ENCODE peak calls at places on chromosomes 5 and 9, in four cellular contexts. I is GM13976, G is GM06990, Y is ovary. A is an unnamed sample.

GRCh38 chr9:35110327-35110758 is 5.3 kb downstream of the ATOSB start:
- DNase-seq in Y (no peak), G (no peak), I (no peak), A (no peak)

GRCh38 chr9:136059851-136060670 is 35.0 kb downstream of the NACC2 start:
- DNase-seq in G (peak), Y (no peak), I (no peak), A (no peak)

GRCh38 chr5:51387854-51388320 is 4.6 kb downstream of the ISL1 start:
- DNase-seq in Y (no peak), I (no peak), G (no peak), A (no peak)

GRCh38 chr9:98791147-98792095 is 4.9 kb downstream of the ANKS6 start:
- DNase-seq in G (peak), I (peak), Y (peak), A (peak)

GRCh38 chr9:85942913-85943729 is 2.2 kb downstream of the NAA35 start:
- DNase-seq in Y (no peak), I (no peak), G (no peak), A (no peak)

GRCh38 chr5:74243634-74244033 is 396.9 kb downstream of the ENC1 start:
- DNase-seq in Y (no peak), G (no peak), I (no peak), A (no peak)

GRCh38 chr5:87650284-87650683 is 237.6 kb upstream of the CCNH start:
- DNase-seq in G (no peak), I (no peak), Y (no peak), A (no peak)

GRCh38 chr5:180352116-180352975 is 790 bp downstream of the GFPT2 start:
- DNase-seq in Y (peak), G (no peak), I (no peak), A (no peak)

GRCh38 chr5:66724740-66725139 is 128.5 kb downstream of the MAST4 start:
- DNase-seq in I (no peak), Y (no peak), G (no peak), A (no peak)

GRCh38 chr9:83708515-83709158 is 879 bp upstream of the UBQLN1 start:
- DNase-seq in I (peak), Y (peak), G (no peak), A (peak)

GRCh38 chr9:108296056-108296455 is 559.7 kb downstream of the ACTL7B start:
- DNase-seq in I (no peak), Y (no peak), G (no peak), A (no peak)

GRCh38 chr9:89593776-89594427 is 10.9 kb upstream of the GADD45G start:
- DNase-seq in G (peak), Y (no peak), I (peak), A (peak)

GRCh38 chr9:75176037-75176436 is 87.7 kb downstream of the OSTF1 start:
- DNase-seq in Y (no peak), G (no peak), I (no peak), A (no peak)

GRCh38 chr5:174119386-174119785 is 73.9 kb downstream of the NSG2 start:
- DNase-seq in Y (no peak), I (no peak), G (no peak), A (no peak)

GRCh38 chr5:141623197-141623596 is 4.4 kb upstream of the DIAPH1 start:
- DNase-seq in I (peak), G (peak), Y (no peak), A (peak)

GRCh38 chr5:32642276-32643002 is 57.1 kb downstream of the SUB1 start:
- DNase-seq in Y (no peak), G (no peak), I (no peak), A (no peak)

GRCh38 chr5:146564036-146564762 is 48.2 kb upstream of the GPR151 start:
- DNase-seq in G (no peak), I (no peak), Y (no peak), A (no peak)

GRCh38 chr9:130196643-130197042 is 24.4 kb downstream of the NCS1 start:
- DNase-seq in G (no peak), I (no peak), Y (no peak), A (no peak)

GRCh38 chr9:32672478-32672877 is 37.0 kb upstream of the TAF1L start:
- DNase-seq in G (no peak), I (no peak), Y (no peak), A (no peak)

GRCh38 chr9:129962376-129962765 is 80.6 kb downstream of the FNBP1 start:
- DNase-seq in I (no peak), G (no peak), Y (no peak), A (no peak)

GRCh38 chr5:137858223-137858916 is 9.3 kb upstream of the MYOT start:
- DNase-seq in G (peak), Y (no peak), I (peak), A (peak)

GRCh38 chr5:110414360-110414759 is 312.1 kb downstream of the TMEM232 start:
- DNase-seq in Y (no peak), G (no peak), I (peak), A (peak)

GRCh38 chr9:4491621-4491975 is 1.3 kb downstream of the SLC1A1 start:
- DNase-seq in I (no peak), G (no peak), Y (no peak), A (no peak)

GRCh38 chr5:116738270-116738947 is 163.8 kb upstream of the SEMA6A start:
- DNase-seq in Y (no peak), G (no peak), I (no peak), A (no peak)

GRCh38 chr9:123028136-123028535 is 5.3 kb upstream of the GPR21 start:
- DNase-seq in Y (no peak), I (no peak), G (no peak), A (no peak)

GRCh38 chr9:83034587-83034986 is 28.4 kb downstream of the RASEF start:
- DNase-seq in I (no peak), G (no peak), Y (no peak), A (no peak)

GRCh38 chr5:13708432-13708831 is 236.1 kb downstream of the DNAH5 start:
- DNase-seq in Y (no peak), I (no peak), G (no peak), A (no peak)

GRCh38 chr5:148909766-148910165 is 83.4 kb downstream of the ADRB2 start:
- DNase-seq in G (no peak), I (no peak), Y (no peak), A (no peak)

GRCh38 chr9:128684065-128684324 is 5.0 kb upstream of the SET start:
- DNase-seq in G (no peak), I (no peak), Y (no peak), A (no peak)

GRCh38 chr5:125176005-125176390 is 429.6 kb upstream of the ZNF608 start:
- DNase-seq in Y (no peak), I (no peak), G (no peak), A (no peak)

GRCh38 chr9:83649080-83649479 is 26.1 kb downstream of the IDNK start:
- DNase-seq in Y (peak), I (peak), G (peak), A (peak)

GRCh38 chr5:16931334-16932110 is 4.6 kb downstream of the MYO10 start:
- DNase-seq in I (no peak), Y (no peak), G (no peak), A (no peak)

GRCh38 chr5:72649449-72649848 is 142.2 kb upstream of the ZNF366 start:
- DNase-seq in I (no peak), G (no peak), Y (no peak), A (no peak)

GRCh38 chr5:118220491-118220890 is 767.9 kb downstream of the DTWD2 start:
- DNase-seq in Y (no peak), I (no peak), G (no peak), A (no peak)

DNA sequence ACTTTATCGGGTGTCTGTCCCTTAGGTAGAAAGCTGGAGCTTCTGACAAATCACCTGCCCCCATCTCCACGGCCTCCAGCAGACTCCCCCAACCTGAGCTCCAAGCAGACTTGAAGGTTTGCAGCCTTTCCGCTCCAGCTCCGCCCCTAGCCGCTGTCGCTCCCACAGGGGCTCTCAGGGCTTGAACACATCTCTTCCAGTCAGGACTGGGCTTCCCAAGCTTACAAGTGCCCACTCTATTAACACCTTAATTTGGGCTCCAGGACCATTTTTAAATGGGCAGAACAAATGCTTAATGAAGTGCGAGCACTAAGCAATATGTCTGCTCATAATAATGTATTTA is 17.2 kb upstream of the SLC25A51 start:
- DNase-seq in G (no peak), Y (no peak), I (no peak), A (no peak)
- TF ChIP-seq CTCF in G (no peak), Y (no peak), I (no peak), A (no peak)

GRCh38 chr5:119951330-119951934 is 322.1 kb downstream of the FAM170A start:
- DNase-seq in Y (no peak), G (no peak), I (no peak), A (no peak)
- TF ChIP-seq CTCF in Y (no peak), G (no peak), I (no peak), A (no peak)

DNA sequence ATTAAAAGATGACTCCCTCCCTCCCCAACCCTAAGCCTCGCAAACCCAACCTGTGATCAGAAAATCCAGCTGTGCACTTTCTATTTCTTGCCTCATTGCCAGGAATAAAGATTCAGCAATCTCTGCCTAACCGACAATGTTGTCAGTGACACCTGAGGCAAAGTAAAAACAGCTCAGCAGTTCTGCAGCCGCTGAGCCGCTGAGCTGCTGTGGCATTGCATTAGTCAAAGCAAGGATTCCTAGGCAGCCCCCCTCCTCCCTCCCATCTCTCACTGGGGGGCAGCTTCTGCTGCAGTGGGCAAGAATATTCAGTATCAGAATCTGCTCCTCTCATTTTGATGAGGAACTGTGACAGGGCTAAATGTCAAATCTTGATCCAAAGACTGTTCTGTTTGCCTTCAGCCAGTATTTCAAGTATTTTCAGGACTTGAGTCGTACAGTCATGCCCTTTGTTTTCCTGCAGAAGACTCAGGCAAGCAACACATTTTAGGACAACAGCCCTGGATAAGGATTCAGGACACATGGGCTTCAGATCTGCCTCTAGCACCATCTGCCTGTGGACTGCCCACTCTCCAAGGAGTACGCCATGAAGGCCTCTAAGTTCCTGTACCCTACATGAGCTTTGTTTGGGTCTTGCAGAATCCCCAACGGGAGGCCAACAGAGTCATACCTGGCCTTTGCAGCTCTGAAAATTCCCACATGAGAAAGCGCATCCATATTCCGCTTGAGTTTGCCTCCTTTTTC is 41.1 kb upstream of the DAP start:
- DNase-seq in Y (no peak), I (no peak), G (no peak), A (no peak)
- TF ChIP-seq CTCF in Y (no peak), I (no peak), G (no peak), A (no peak)

GRCh38 chr9:2066312-2067273 is 51.4 kb downstream of the SMARCA2 start:
- DNase-seq in I (peak), Y (no peak), G (no peak), A (no peak)
- TF ChIP-seq CTCF in I (no peak), Y (no peak), G (peak), A (no peak)

GRCh38 chr9:134290603-134291451 is 35.4 kb upstream of the RXRA start:
- DNase-seq in I (no peak), G (no peak), Y (no peak), A (no peak)
- TF ChIP-seq CTCF in I (no peak), G (no peak), Y (no peak), A (no peak)

DNA sequence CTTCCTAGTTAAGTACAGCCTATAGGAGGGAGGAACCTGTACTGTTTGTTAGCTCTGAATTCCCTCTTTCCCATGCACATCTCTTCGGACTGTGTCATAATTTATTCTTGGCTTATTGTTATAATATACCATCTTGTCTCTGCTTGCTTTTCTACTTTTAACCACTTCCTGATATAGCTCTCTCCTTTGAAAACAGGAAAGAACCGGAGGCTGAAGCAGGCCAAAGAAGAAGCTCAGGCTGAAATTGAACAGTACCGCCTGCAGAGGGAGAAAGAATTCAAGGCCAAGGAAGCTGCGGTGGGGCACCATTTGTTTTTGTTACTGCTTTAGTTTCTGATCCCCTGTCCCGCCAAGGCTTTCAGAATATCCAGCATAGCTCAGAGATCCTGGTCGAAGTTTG is 4.8 kb downstream of the ATP6V1G1 start:
- DNase-seq in Y (peak), G (no peak), I (peak), A (peak)
- TF ChIP-seq CTCF in Y (no peak), G (peak), I (no peak), A (peak)

GRCh38 chr9:126706698-126707053 is 92.9 kb downstream of the LMX1B start:
- DNase-seq in Y (no peak), I (no peak), G (no peak), A (no peak)
- TF ChIP-seq CTCF in Y (no peak), I (no peak), G (no peak), A (no peak)

DNA sequence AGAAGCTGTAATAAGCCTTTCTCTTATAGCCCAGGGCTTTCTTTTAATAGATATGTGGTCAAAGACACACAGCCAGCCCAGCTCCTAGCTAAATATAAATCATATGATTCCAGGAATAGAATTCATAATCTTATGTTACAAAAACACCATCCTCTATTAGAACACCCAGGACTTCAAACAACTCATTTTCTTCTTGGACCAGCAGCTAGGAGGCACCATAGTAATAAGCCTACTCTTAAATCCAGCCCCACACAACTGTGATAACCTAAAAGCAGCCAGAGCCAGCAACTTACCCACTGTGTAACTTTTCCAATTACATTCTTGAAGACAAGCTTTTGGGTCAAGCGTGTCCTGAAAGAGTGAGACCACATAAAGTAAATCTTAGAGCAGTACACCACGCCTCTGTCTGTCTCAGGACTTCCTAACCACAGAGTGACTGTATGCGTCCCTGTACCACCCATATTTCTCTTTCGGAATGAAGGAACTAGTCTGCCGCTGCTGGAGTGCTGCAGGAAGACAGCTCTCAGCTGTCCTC is 223.8 kb downstream of the TLE1 start:
- DNase-seq in G (no peak), Y (no peak), I (no peak), A (no peak)
- TF ChIP-seq CTCF in G (no peak), Y (no peak), I (no peak), A (no peak)

GRCh38 chr9:93379051-93379450 is 72.4 kb upstream of the FAM120A start:
- DNase-seq in I (no peak), Y (no peak), G (no peak), A (no peak)
- TF ChIP-seq CTCF in I (no peak), Y (no peak), G (no peak), A (no peak)